ENCODE peak calls at places on chromosomes 12 and 14, in eight cellular contexts. B, R, O, N, A, H, E and W are unnamed samples.

GRCh38 chr12:121214171-121214777 is 4.3 kb downstream of the P2RX4 start:
- DNase-seq in R (no peak), O (no peak), B (peak; percentile 41), E (no peak), N (no peak), A (no peak), H (no peak), W (no peak)

GRCh38 chr14:87109271-87109670 is 883.7 kb downstream of the GALC start:
- DNase-seq in A (no peak), H (no peak), R (no peak), E (no peak), B (no peak), N (no peak), O (no peak), W (no peak)

GRCh38 chr14:34993444-34993843 is 10.7 kb downstream of the SRP54 start:
- DNase-seq in A (no peak), O (no peak), E (no peak), H (no peak), R (no peak), N (no peak), B (no peak), W (no peak)

GRCh38 chr12:131096681-131097181 is 143.0 kb downstream of the ADGRD1 start:
- DNase-seq in E (peak; percentile 16), O (peak; percentile 5), R (no peak), B (no peak), A (no peak), N (no peak), H (no peak), W (no peak)

GRCh38 chr14:77024171-77024627 is 4.3 kb downstream of the IRF2BPL start:
- DNase-seq in E (peak; percentile 44), O (no peak), A (peak; percentile 73), N (no peak), B (peak; percentile 80), R (no peak), H (peak; percentile 47), W (peak; percentile 65)

GRCh38 chr14:94291159-94291905 is 1.7 kb downstream of the SERPINA10 start:
- DNase-seq in B (no peak), N (no peak), E (no peak), A (no peak), H (no peak), R (no peak), O (no peak), W (no peak)

GRCh38 chr12:124399622-124400021 is 104.7 kb downstream of the RFLNA start:
- DNase-seq in E (no peak), A (peak; percentile 15), O (no peak), B (no peak), H (no peak), N (no peak), R (peak; percentile 36), W (peak; percentile 22)

GRCh38 chr12:64064240-64064639 is 157.9 kb downstream of the KICS2 start:
- DNase-seq in H (no peak), A (no peak), B (no peak), O (no peak), E (no peak), N (no peak), R (no peak), W (no peak)

GRCh38 chr12:6370994-6371754 is 4.2 kb downstream of the SCNN1A start:
- DNase-seq in O (no peak), E (no peak), A (no peak), N (no peak), R (peak; percentile 50), H (peak; percentile 92), B (peak; percentile 48), W (no peak)

GRCh38 chr12:4307593-4308333 is 13.2 kb upstream of the TIGAR start:
- DNase-seq in H (peak; percentile 77), B (peak; percentile 82), O (peak; percentile 43), E (peak; percentile 69), N (peak; percentile 55), R (peak; percentile 67), A (no peak), W (no peak)

GRCh38 chr12:26428420-26428819 is 233.0 kb downstream of the SSPN start:
- DNase-seq in H (no peak), B (no peak), N (no peak), A (no peak), O (no peak), R (no peak), E (no peak), W (no peak)

GRCh38 chr12:30806989-30807694 is 52.4 kb upstream of the CAPRIN2 start:
- DNase-seq in H (peak; percentile 45), N (no peak), A (peak; percentile 55), O (no peak), E (peak; percentile 37), B (peak; percentile 86), R (peak; percentile 60), W (peak; percentile 9)

GRCh38 chr12:89117448-89118034 is 234.8 kb downstream of the DUSP6 start:
- DNase-seq in O (no peak), N (no peak), A (no peak), B (no peak), E (no peak), R (no peak), H (peak; percentile 57), W (no peak)

GRCh38 chr12:45388545-45388944 is 172.7 kb downstream of the ANO6 start:
- DNase-seq in B (peak; percentile 75), R (no peak), H (peak; percentile 10), E (peak; percentile 28), N (peak; percentile 30), O (no peak), A (peak; percentile 2), W (no peak)

GRCh38 chr14:24710403-24711063 is 76.5 kb upstream of the GZMB start:
- DNase-seq in H (peak; percentile 40), O (peak; percentile 45), N (peak; percentile 4), B (peak; percentile 69), A (peak; percentile 51), E (peak; percentile 51), R (peak; percentile 59), W (peak; percentile 30)

GRCh38 chr12:14729586-14729985 is 33.2 kb upstream of the GUCY2C start:
- DNase-seq in A (no peak), N (no peak), B (no peak), E (no peak), O (no peak), H (no peak), R (no peak), W (no peak)

GRCh38 chr12:74646831-74647230 is 109.2 kb downstream of the ATXN7L3B start:
- DNase-seq in E (no peak), N (no peak), B (peak; percentile 1), R (no peak), A (no peak), H (no peak), O (no peak), W (no peak)

GRCh38 chr12:101642115-101643067 is 47.6 kb downstream of the MYBPC1 start:
- DNase-seq in E (no peak), B (no peak), R (peak; percentile 2), O (no peak), N (no peak), H (peak; percentile 6), A (no peak), W (no peak)

GRCh38 chr12:97982684-97983083 is 520.1 kb downstream of the RMST start:
- DNase-seq in R (no peak), N (no peak), O (no peak), E (no peak), B (no peak), H (peak; percentile 11), A (no peak), W (no peak)

GRCh38 chr14:24712909-24713308 is 78.9 kb upstream of the GZMB start:
- DNase-seq in B (no peak), R (no peak), N (no peak), O (no peak), H (no peak), A (no peak), E (no peak), W (no peak)

GRCh38 chr12:105705765-105706164 is 375.3 kb downstream of the C12orf75 start:
- DNase-seq in A (no peak), O (peak; percentile 24), H (peak; percentile 32), N (peak; percentile 37), B (peak; percentile 79), R (peak; percentile 64), E (peak; percentile 51), W (no peak)

GRCh38 chr12:103928736-103929050 is 1.5 kb upstream of the HSP90B1 start:
- DNase-seq in R (no peak), B (no peak), E (no peak), H (no peak), N (no peak), O (no peak), A (no peak), W (peak; percentile 25)

GRCh38 chr14:51867753-51868152 is 7.3 kb downstream of the GNG2 start:
- DNase-seq in O (no peak), H (no peak), R (no peak), N (no peak), B (no peak), E (no peak), A (peak; percentile 48), W (no peak)

GRCh38 chr12:131452444-131452860 is 258.4 kb upstream of the SFSWAP start:
- DNase-seq in O (no peak), R (no peak), E (no peak), A (peak; percentile 11), H (no peak), N (no peak), B (no peak), W (no peak)

GRCh38 chr12:95173392-95174251 is 43.6 kb downstream of the FGD6 start:
- DNase-seq in R (no peak), H (peak; percentile 49), A (no peak), N (peak; percentile 81), O (peak; percentile 66), E (peak; percentile 66), B (peak; percentile 81), W (no peak)
- H3K27ac ChIP-seq in R (no peak overlapping the region), H (peak overlapping the region; percentile 17), A (no peak overlapping the region), N (peak overlapping the region; percentile 25), O (peak overlapping the region; percentile 63), E (peak overlapping the region; percentile 45), B (no peak overlapping the region), W (no peak overlapping the region)

GRCh38 chr14:99250636-99251208 is 21.3 kb downstream of the BCL11B start:
- DNase-seq in H (no peak), A (no peak), O (no peak), N (no peak), B (no peak), E (no peak), R (no peak), W (no peak)
- H3K27me3 ChIP-seq in H (peaks cover 24% of the 10 kb centered on the region), A (no peaks in the 10 kb centered on the region), O (no peaks in the 10 kb centered on the region), N (peaks cover 11% of the 10 kb centered on the region), B (peaks cover 5% of the 10 kb centered on the region), E (peaks cover 32% of the 10 kb centered on the region), R (peaks cover 32% of the 10 kb centered on the region), W (no peaks in the 10 kb centered on the region)

GRCh38 chr14:106610691-106611090 is 1084.3 kb downstream of the TMEM121 start:
- DNase-seq in H (no peak), A (no peak), R (no peak), E (no peak), O (no peak), B (no peak), N (no peak), W (no peak)

DNA sequence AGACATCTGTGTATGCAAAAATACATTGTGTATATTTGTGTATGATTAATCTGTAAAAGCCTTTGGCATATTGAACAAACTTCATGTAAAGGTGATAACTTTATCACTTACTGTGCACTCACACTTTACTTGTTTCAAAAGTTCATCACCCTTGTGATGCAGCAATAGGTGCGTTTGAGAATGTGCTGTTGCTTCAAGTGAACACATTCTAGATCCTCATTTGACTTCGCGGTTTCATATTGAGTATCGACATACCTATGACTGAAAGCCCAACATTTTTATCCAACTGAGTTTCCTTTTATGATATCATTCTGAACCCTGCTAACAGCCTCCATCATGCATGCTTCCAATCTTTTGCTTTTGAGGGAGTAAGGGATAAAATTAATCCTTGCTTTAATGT is 1086.9 kb downstream of the TMEM121 start:
- DNase-seq in A (no peak), O (no peak), H (no peak), B (no peak), R (no peak), N (no peak), E (no peak), W (no peak)
- H3K9me3 ChIP-seq in A (no peaks in the 10 kb centered on the region), O (no peaks in the 10 kb centered on the region), H (no peaks in the 10 kb centered on the region), B (no peaks in the 10 kb centered on the region), R (no peaks in the 10 kb centered on the region), N (peaks cover 35% of the 10 kb centered on the region), E (no peaks in the 10 kb centered on the region), W (no peaks in the 10 kb centered on the region)

GRCh38 chr12:108802666-108803036 is 54.7 kb downstream of the SSH1 start:
- DNase-seq in R (no peak), N (no peak), E (no peak), A (no peak), O (no peak), H (no peak), B (peak; percentile 48), W (no peak)
- H3K27ac ChIP-seq in R (peak overlapping the region; percentile 95), N (peak overlapping the region; percentile 98), E (peak overlapping the region; percentile 77), A (no peak overlapping the region), O (peak overlapping the region; percentile 89), H (peak overlapping the region; percentile 71), B (peak overlapping the region; percentile 96), W (no peak overlapping the region)